ENCODE peak calls at places on chromosomes 4 and X, in four cellular contexts. One of them, this sample, is unnamed.

GRCh38 chr4:67273676-67274075 is 271.6 kb downstream of the CENPC start:
- DNase-seq in SK-N-SH: no peak
- DNase-seq in ovary: no peak
- DNase-seq in mammary epithelial cell: no peak
- DNase-seq in this sample: no peak

GRCh38 chrX:101108293-101108692 is 10.3 kb downstream of the CENPI start:
- DNase-seq in SK-N-SH: no peak
- DNase-seq in ovary: no peak
- DNase-seq in mammary epithelial cell: no peak
- DNase-seq in this sample: no peak

GRCh38 chrX:119755981-119756533 is 2.3 kb upstream of the SOWAHD start:
- DNase-seq in SK-N-SH: no peak
- DNase-seq in ovary: no peak
- DNase-seq in mammary epithelial cell: no peak
- DNase-seq in this sample: no peak

GRCh38 chr4:6071959-6072720 is 53.9 kb upstream of the C4orf50 start:
- DNase-seq in SK-N-SH: peak
- DNase-seq in ovary: peak
- DNase-seq in mammary epithelial cell: no peak
- DNase-seq in this sample: peak

GRCh38 chr4:186844059-186844681 is 120.5 kb upstream of the FAT1 start:
- DNase-seq in SK-N-SH: no peak
- DNase-seq in ovary: no peak
- DNase-seq in mammary epithelial cell: no peak
- DNase-seq in this sample: no peak

GRCh38 chr4:159024266-159024665 is 78.6 kb upstream of the RAPGEF2 start:
- DNase-seq in SK-N-SH: no peak
- DNase-seq in ovary: no peak
- DNase-seq in mammary epithelial cell: no peak
- DNase-seq in this sample: no peak

GRCh38 chrX:48498374-48498809 is 10.4 kb upstream of the PORCN start:
- DNase-seq in SK-N-SH: no peak
- DNase-seq in ovary: no peak
- DNase-seq in mammary epithelial cell: peak
- DNase-seq in this sample: no peak

GRCh38 chr4:128306992-128307581 is 19.5 kb upstream of the PGRMC2 start:
- DNase-seq in SK-N-SH: no peak
- DNase-seq in ovary: no peak
- DNase-seq in mammary epithelial cell: no peak
- DNase-seq in this sample: no peak

GRCh38 chr4:89158884-89159503 is 47.7 kb downstream of the TIGD2 start:
- DNase-seq in SK-N-SH: peak
- DNase-seq in ovary: no peak
- DNase-seq in mammary epithelial cell: peak
- DNase-seq in this sample: no peak

GRCh38 chr4:110475881-110476818 is at the start of gene ENPEP:
- DNase-seq in SK-N-SH: peak
- DNase-seq in ovary: no peak
- DNase-seq in mammary epithelial cell: no peak
- DNase-seq in this sample: no peak

GRCh38 chr4:152803541-152803940 is 23.8 kb downstream of the ARFIP1 start:
- DNase-seq in SK-N-SH: no peak
- DNase-seq in ovary: no peak
- DNase-seq in mammary epithelial cell: no peak
- DNase-seq in this sample: no peak

GRCh38 chr4:95439896-95440295 is 108.9 kb downstream of the UNC5C start:
- DNase-seq in SK-N-SH: no peak
- DNase-seq in ovary: no peak
- DNase-seq in mammary epithelial cell: no peak
- DNase-seq in this sample: no peak

GRCh38 chr4:37588150-37588549 is 98.0 kb downstream of the RELL1 start:
- DNase-seq in SK-N-SH: no peak
- DNase-seq in ovary: no peak
- DNase-seq in mammary epithelial cell: no peak
- DNase-seq in this sample: no peak

GRCh38 chrX:13087322-13088154 is 43.1 kb upstream of the FAM9C start:
- DNase-seq in SK-N-SH: no peak
- DNase-seq in ovary: no peak
- DNase-seq in mammary epithelial cell: peak
- DNase-seq in this sample: no peak

GRCh38 chr4:43331226-43332078 is 438.9 kb downstream of the GRXCR1 start:
- DNase-seq in SK-N-SH: no peak
- DNase-seq in ovary: no peak
- DNase-seq in mammary epithelial cell: peak
- DNase-seq in this sample: no peak

GRCh38 chr4:11053601-11054000 is 369.0 kb upstream of the CLNK start:
- DNase-seq in SK-N-SH: no peak
- DNase-seq in ovary: no peak
- DNase-seq in mammary epithelial cell: peak
- DNase-seq in this sample: no peak

GRCh38 chr4:88283661-88284377 is 542 bp downstream of the PPM1K start:
- DNase-seq in SK-N-SH: peak
- DNase-seq in ovary: peak
- DNase-seq in mammary epithelial cell: peak
- DNase-seq in this sample: peak

GRCh38 chrX:138945219-138945618 is 233.7 kb upstream of the FGF13 start:
- DNase-seq in SK-N-SH: no peak
- DNase-seq in ovary: no peak
- DNase-seq in mammary epithelial cell: peak
- DNase-seq in this sample: no peak

GRCh38 chrX:31969714-31970113 is 897.9 kb upstream of the FTHL17 start:
- DNase-seq in SK-N-SH: no peak
- DNase-seq in ovary: no peak
- DNase-seq in mammary epithelial cell: no peak
- DNase-seq in this sample: no peak

GRCh38 chr4:93103042-93103441 is 725.5 kb upstream of the ATOH1 start:
- DNase-seq in SK-N-SH: no peak
- DNase-seq in ovary: no peak
- DNase-seq in mammary epithelial cell: no peak
- DNase-seq in this sample: no peak

GRCh38 chr4:79597266-79597665 is 189.2 kb upstream of the GK2 start:
- DNase-seq in SK-N-SH: no peak
- DNase-seq in ovary: no peak
- DNase-seq in mammary epithelial cell: no peak
- DNase-seq in this sample: no peak

GRCh38 chrX:39507617-39508299 is 590.0 kb downstream of the BCOR start:
- DNase-seq in SK-N-SH: no peak
- DNase-seq in ovary: no peak
- DNase-seq in mammary epithelial cell: no peak
- DNase-seq in this sample: no peak

GRCh38 chr4:46386570-46386969 is 3.4 kb downstream of the GABRA2 start:
- DNase-seq in SK-N-SH: peak
- DNase-seq in ovary: no peak
- DNase-seq in mammary epithelial cell: no peak
- DNase-seq in this sample: no peak

GRCh38 chr4:137739391-137739790 is 207.1 kb upstream of the PCDH18 start:
- DNase-seq in SK-N-SH: no peak
- DNase-seq in ovary: no peak
- DNase-seq in mammary epithelial cell: no peak
- DNase-seq in this sample: no peak

GRCh38 chr4:1571986-1572385 is 112.1 kb downstream of the FAM53A start:
- DNase-seq in SK-N-SH: no peak
- DNase-seq in ovary: no peak
- DNase-seq in mammary epithelial cell: no peak
- DNase-seq in this sample: no peak

GRCh38 chr4:83876047-83876446 is 340.1 kb downstream of the GPAT3 start:
- DNase-seq in SK-N-SH: no peak
- DNase-seq in ovary: no peak
- DNase-seq in mammary epithelial cell: no peak
- DNase-seq in this sample: no peak

GRCh38 chr4:176920694-176921093 is 128.0 kb upstream of the VEGFC start:
- DNase-seq in SK-N-SH: no peak
- DNase-seq in ovary: no peak
- DNase-seq in mammary epithelial cell: peak
- DNase-seq in this sample: no peak

GRCh38 chr4:138021116-138021820 is 220.9 kb downstream of the SLC7A11 start:
- DNase-seq in SK-N-SH: peak
- DNase-seq in ovary: no peak
- DNase-seq in mammary epithelial cell: no peak
- DNase-seq in this sample: no peak

GRCh38 chr4:42655248-42655647 is 1.7 kb downstream of the ATP8A1 start:
- DNase-seq in SK-N-SH: no peak
- DNase-seq in ovary: no peak
- DNase-seq in mammary epithelial cell: no peak
- DNase-seq in this sample: no peak

GRCh38 chr4:160375746-160376452 is 1273.0 kb downstream of the RAPGEF2 start:
- DNase-seq in SK-N-SH: no peak
- DNase-seq in ovary: no peak
- DNase-seq in mammary epithelial cell: peak
- DNase-seq in this sample: no peak

GRCh38 chr4:152166567-152166966 is 369.3 kb downstream of the FBXW7 start:
- DNase-seq in SK-N-SH: no peak
- DNase-seq in ovary: no peak
- DNase-seq in mammary epithelial cell: no peak
- DNase-seq in this sample: no peak

GRCh38 chr4:123444298-123444731 is 47.7 kb downstream of the SPRY1 start:
- DNase-seq in SK-N-SH: no peak
- DNase-seq in ovary: peak
- DNase-seq in mammary epithelial cell: no peak
- DNase-seq in this sample: peak

GRCh38 chrX:16586371-16587112 is 63.4 kb upstream of the S100G start:
- DNase-seq in SK-N-SH: no peak
- DNase-seq in ovary: no peak
- DNase-seq in mammary epithelial cell: no peak
- DNase-seq in this sample: no peak

GRCh38 chr4:39620551-39620950 is 18.1 kb downstream of the SMIM14 start:
- DNase-seq in SK-N-SH: no peak
- DNase-seq in ovary: no peak
- DNase-seq in mammary epithelial cell: no peak
- DNase-seq in this sample: no peak

GRCh38 chrX:149962859-149963757 is 24.8 kb upstream of the EOLA2 start:
- DNase-seq in SK-N-SH: peak
- DNase-seq in ovary: peak
- DNase-seq in mammary epithelial cell: peak
- DNase-seq in this sample: no peak

GRCh38 chrX:49934729-49935128 is 12.3 kb downstream of the CLCN5 start:
- DNase-seq in SK-N-SH: no peak
- DNase-seq in ovary: no peak
- DNase-seq in mammary epithelial cell: peak
- DNase-seq in this sample: no peak
- H3K27ac ChIP-seq in SK-N-SH: no peak
- H3K27ac ChIP-seq in ovary: no peak
- H3K27ac ChIP-seq in mammary epithelial cell: no peak
- H3K27ac ChIP-seq in this sample: no peak

DNA sequence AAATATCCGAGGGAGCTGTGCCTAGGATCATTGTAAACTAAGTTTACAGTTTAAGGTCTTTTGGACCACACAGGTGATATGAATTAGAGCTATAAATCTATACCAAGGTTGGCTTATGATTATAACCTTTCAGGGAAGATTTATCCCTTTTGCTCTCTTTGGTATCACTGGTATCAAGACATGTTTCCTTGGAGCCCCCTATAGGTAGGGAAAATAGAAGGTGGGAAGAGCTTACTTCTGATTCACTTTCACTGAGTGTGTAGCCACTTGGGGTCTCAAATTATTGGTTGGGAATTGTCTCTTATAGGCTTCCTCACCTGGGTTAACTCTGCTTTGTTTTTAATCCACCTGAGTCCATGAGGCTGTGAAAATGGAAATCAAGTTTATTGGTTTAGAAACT is 262.1 kb upstream of the NR3C2 start:
- DNase-seq in SK-N-SH: no peak
- DNase-seq in ovary: no peak
- DNase-seq in mammary epithelial cell: no peak
- DNase-seq in this sample: no peak
- TF ChIP-seq CTCF in SK-N-SH: peak
- TF ChIP-seq CTCF in ovary: no peak
- TF ChIP-seq CTCF in mammary epithelial cell: no peak
- TF ChIP-seq CTCF in this sample: no peak

GRCh38 chr4:16598241-16599224 is 299.9 kb downstream of the LDB2 start:
- DNase-seq in SK-N-SH: no peak
- DNase-seq in ovary: no peak
- DNase-seq in mammary epithelial cell: no peak
- DNase-seq in this sample: no peak
- H3K27ac ChIP-seq in SK-N-SH: peak
- H3K27ac ChIP-seq in ovary: no peak
- H3K27ac ChIP-seq in mammary epithelial cell: no peak
- H3K27ac ChIP-seq in this sample: no peak

DNA sequence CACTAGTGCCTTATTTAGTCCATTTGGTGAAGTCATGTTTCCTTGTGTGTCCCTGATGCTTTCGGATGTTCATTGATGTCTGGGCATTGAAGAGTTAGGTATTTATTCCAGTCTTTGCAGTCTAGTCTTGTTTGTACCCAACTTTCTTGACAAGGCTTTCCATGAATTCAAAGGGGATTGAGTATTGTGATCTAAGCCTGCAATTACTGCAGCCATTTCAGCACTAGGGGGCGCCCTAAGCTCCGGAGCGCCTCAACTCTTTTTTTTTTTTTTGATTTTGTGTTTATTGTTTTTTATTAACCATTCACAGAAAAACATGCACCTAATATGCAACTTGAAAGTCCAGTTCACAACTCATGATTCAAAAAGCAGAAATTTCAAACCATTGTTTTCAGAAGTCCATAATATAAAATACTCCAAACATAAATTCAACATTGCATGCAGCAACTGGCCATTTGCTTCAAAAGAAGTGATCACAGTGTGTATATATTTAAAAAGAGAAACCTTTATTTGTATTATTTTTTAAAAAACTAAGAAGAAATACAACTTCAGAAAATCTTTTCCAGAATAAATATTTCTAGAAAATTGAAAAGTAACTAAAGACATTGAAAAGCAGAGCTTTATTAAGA is 59.2 kb downstream of the PTPN13 start:
- DNase-seq in SK-N-SH: peak
- DNase-seq in ovary: no peak
- DNase-seq in mammary epithelial cell: no peak
- DNase-seq in this sample: no peak
- TF ChIP-seq CTCF in SK-N-SH: peak
- TF ChIP-seq CTCF in ovary: no peak
- TF ChIP-seq CTCF in mammary epithelial cell: peak
- TF ChIP-seq CTCF in this sample: peak

DNA sequence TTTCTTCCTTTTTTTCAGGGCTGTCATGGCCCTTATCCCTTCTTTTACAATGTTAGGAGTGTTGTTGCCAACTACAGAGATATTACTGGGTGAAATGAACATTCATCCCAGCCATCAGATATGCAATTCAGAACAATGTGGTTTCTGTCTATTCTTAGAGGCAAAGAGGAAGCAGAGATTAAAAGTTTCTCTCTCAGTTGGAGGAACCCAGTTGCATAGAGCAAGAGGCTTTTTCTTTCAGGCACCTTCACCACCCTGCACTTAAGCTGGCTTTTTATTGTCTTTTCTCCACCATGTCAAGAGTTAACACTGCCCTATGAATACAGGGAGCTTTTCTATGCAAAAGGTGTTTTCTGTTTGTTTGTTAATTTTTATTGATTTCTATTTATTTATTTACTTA is 1559.6 kb upstream of the IGFBP7 start:
- DNase-seq in SK-N-SH: no peak
- DNase-seq in ovary: no peak
- DNase-seq in mammary epithelial cell: no peak
- DNase-seq in this sample: no peak
- H3K27ac ChIP-seq in SK-N-SH: no peak
- H3K27ac ChIP-seq in ovary: no peak
- H3K27ac ChIP-seq in mammary epithelial cell: no peak
- H3K27ac ChIP-seq in this sample: no peak

This sample was measured in upper lobe of right lung.